ENCODE peak calls at places on chromosomes 11 and 22, in four cellular contexts. One of them, this sample, is unnamed.

GRCh38 chr11:57800444-57801184 is 39.0 kb downstream of the CTNND1 start:
- DNase-seq in RCC 7860: peak; percentile 61
- DNase-seq in BJ: peak; percentile 39
- DNase-seq in NCI-H345: peak; percentile 95
- DNase-seq in this sample: peak; percentile 85

GRCh38 chr11:130449246-130449990 is 973 bp downstream of the ADAMTS15 start:
- DNase-seq in RCC 7860: no peak
- DNase-seq in BJ: no peak
- DNase-seq in NCI-H345: no peak
- DNase-seq in this sample: peak; percentile 18

GRCh38 chr22:47457021-47457420 is 694.6 kb downstream of the TBC1D22A start:
- DNase-seq in NCI-H345: no peak
- DNase-seq in BJ: no peak
- DNase-seq in RCC 7860: no peak
- DNase-seq in this sample: no peak

GRCh38 chr11:19076744-19077589 is 16.4 kb upstream of the MRGPRX2 start:
- DNase-seq in RCC 7860: peak; percentile 16
- DNase-seq in NCI-H345: peak; percentile 26
- DNase-seq in BJ: no peak
- DNase-seq in this sample: peak; percentile 34

GRCh38 chr11:114195981-114196731 is 100.0 kb upstream of the NNMT start:
- DNase-seq in RCC 7860: no peak
- DNase-seq in BJ: no peak
- DNase-seq in NCI-H345: no peak
- DNase-seq in this sample: no peak

GRCh38 chr11:65922565-65922964 is 3.3 kb downstream of the DRAP1 start:
- DNase-seq in BJ: no peak
- DNase-seq in RCC 7860: no peak
- DNase-seq in NCI-H345: no peak
- DNase-seq in this sample: no peak

GRCh38 chr11:118883368-118884071 is at the start of gene CXCR5:
- DNase-seq in RCC 7860: peak; percentile 63
- DNase-seq in BJ: no peak
- DNase-seq in NCI-H345: no peak
- DNase-seq in this sample: no peak

GRCh38 chr11:116375221-116375620 is 397.6 kb downstream of the BUD13 start:
- DNase-seq in RCC 7860: no peak
- DNase-seq in NCI-H345: no peak
- DNase-seq in BJ: no peak
- DNase-seq in this sample: no peak

GRCh38 chr11:65013130-65013691 is 749 bp upstream of the ARL2 start:
- DNase-seq in BJ: no peak
- DNase-seq in RCC 7860: no peak
- DNase-seq in NCI-H345: peak; percentile 89
- DNase-seq in this sample: peak; percentile 74

GRCh38 chr11:128607819-128608218 is 20.5 kb upstream of the ETS1 start:
- DNase-seq in NCI-H345: peak; percentile 44
- DNase-seq in BJ: no peak
- DNase-seq in RCC 7860: no peak
- DNase-seq in this sample: no peak

This sample was measured in COR-L47.